ENCODE peak calls at places on chromosomes 1 and 21, in eight cellular contexts. One of them, this sample, is unnamed.

GRCh38 chr21:34983680-34984086 is 65.4 kb downstream of the RUNX1 start:
- DNase-seq in fibroblast of lung: peak; percentile 43
- DNase-seq in tibial artery: no peak
- DNase-seq in Peyer's patch: no peak
- DNase-seq in cardiac muscle cell: no peak
- DNase-seq in GM23338: no peak
- DNase-seq in dorsolateral prefrontal cortex: no peak
- DNase-seq in right atrium auricular region: no peak
- DNase-seq in this sample: no peak

GRCh38 chr1:92085727-92086126 is 5.6 kb downstream of the BTBD8 start:
- DNase-seq in tibial artery: no peak
- DNase-seq in GM23338: peak; percentile 30
- DNase-seq in Peyer's patch: no peak
- DNase-seq in fibroblast of lung: peak; percentile 4
- DNase-seq in cardiac muscle cell: peak; percentile 9
- DNase-seq in right atrium auricular region: no peak
- DNase-seq in dorsolateral prefrontal cortex: no peak
- DNase-seq in this sample: no peak

GRCh38 chr1:116737020-116737854 is 17.0 kb upstream of the CD2 start:
- DNase-seq in tibial artery: no peak
- DNase-seq in cardiac muscle cell: peak; percentile 76
- DNase-seq in fibroblast of lung: peak; percentile 50
- DNase-seq in right atrium auricular region: peak; percentile 66
- DNase-seq in GM23338: peak; percentile 78
- DNase-seq in dorsolateral prefrontal cortex: peak; percentile 49
- DNase-seq in Peyer's patch: peak; percentile 86
- DNase-seq in this sample: peak; percentile 18

GRCh38 chr1:42765271-42765670 is 1.6 kb downstream of the P3H1 start:
- DNase-seq in right atrium auricular region: no peak
- DNase-seq in tibial artery: no peak
- DNase-seq in dorsolateral prefrontal cortex: no peak
- DNase-seq in GM23338: no peak
- DNase-seq in cardiac muscle cell: peak; percentile 27
- DNase-seq in fibroblast of lung: no peak
- DNase-seq in Peyer's patch: no peak
- DNase-seq in this sample: no peak

GRCh38 chr1:52551476-52552235 is 1.2 kb downstream of the TUT4 start:
- DNase-seq in Peyer's patch: peak; percentile 64
- DNase-seq in GM23338: peak; percentile 39
- DNase-seq in cardiac muscle cell: peak; percentile 50
- DNase-seq in tibial artery: no peak
- DNase-seq in right atrium auricular region: no peak
- DNase-seq in fibroblast of lung: peak; percentile 71
- DNase-seq in dorsolateral prefrontal cortex: peak; percentile 21
- DNase-seq in this sample: no peak

GRCh38 chr1:35708179-35708891 is 10.3 kb downstream of the C1orf216 start:
- DNase-seq in GM23338: peak; percentile 69
- DNase-seq in Peyer's patch: no peak
- DNase-seq in cardiac muscle cell: peak; percentile 11
- DNase-seq in tibial artery: no peak
- DNase-seq in right atrium auricular region: no peak
- DNase-seq in fibroblast of lung: no peak
- DNase-seq in dorsolateral prefrontal cortex: peak; percentile 39
- DNase-seq in this sample: no peak

GRCh38 chr1:229381234-229381633 is 38.4 kb upstream of the CCSAP start:
- DNase-seq in cardiac muscle cell: no peak
- DNase-seq in GM23338: peak; percentile 71
- DNase-seq in tibial artery: peak; percentile 34
- DNase-seq in right atrium auricular region: no peak
- DNase-seq in dorsolateral prefrontal cortex: no peak
- DNase-seq in fibroblast of lung: no peak
- DNase-seq in Peyer's patch: no peak
- DNase-seq in this sample: no peak

GRCh38 chr1:244599937-244600350 is 53.0 kb upstream of the DESI2 start:
- DNase-seq in fibroblast of lung: peak; percentile 97
- DNase-seq in Peyer's patch: peak; percentile 66
- DNase-seq in right atrium auricular region: no peak
- DNase-seq in GM23338: no peak
- DNase-seq in tibial artery: no peak
- DNase-seq in cardiac muscle cell: peak; percentile 94
- DNase-seq in dorsolateral prefrontal cortex: no peak
- DNase-seq in this sample: peak; percentile 89

GRCh38 chr1:107786214-107786842 is 178.7 kb downstream of the VAV3 start:
- DNase-seq in cardiac muscle cell: no peak
- DNase-seq in tibial artery: no peak
- DNase-seq in right atrium auricular region: no peak
- DNase-seq in fibroblast of lung: no peak
- DNase-seq in Peyer's patch: no peak
- DNase-seq in dorsolateral prefrontal cortex: no peak
- DNase-seq in GM23338: no peak
- DNase-seq in this sample: no peak

GRCh38 chr1:107787299-107787698 is 177.7 kb downstream of the VAV3 start:
- DNase-seq in dorsolateral prefrontal cortex: no peak
- DNase-seq in GM23338: peak; percentile 69
- DNase-seq in right atrium auricular region: no peak
- DNase-seq in Peyer's patch: peak; percentile 64
- DNase-seq in cardiac muscle cell: no peak
- DNase-seq in fibroblast of lung: no peak
- DNase-seq in tibial artery: no peak
- DNase-seq in this sample: no peak

GRCh38 chr1:107785506-107786213 is 179.3 kb downstream of the VAV3 start:
- DNase-seq in tibial artery: no peak
- DNase-seq in right atrium auricular region: no peak
- DNase-seq in Peyer's patch: no peak
- DNase-seq in fibroblast of lung: no peak
- DNase-seq in cardiac muscle cell: no peak
- DNase-seq in GM23338: no peak
- DNase-seq in dorsolateral prefrontal cortex: no peak
- DNase-seq in this sample: no peak

GRCh38 chr1:107789817-107790609 is 175.0 kb downstream of the VAV3 start:
- DNase-seq in GM23338: no peak
- DNase-seq in dorsolateral prefrontal cortex: no peak
- DNase-seq in right atrium auricular region: no peak
- DNase-seq in cardiac muscle cell: no peak
- DNase-seq in fibroblast of lung: no peak
- DNase-seq in Peyer's patch: no peak
- DNase-seq in tibial artery: no peak
- DNase-seq in this sample: no peak

GRCh38 chr1:107788189-107788588 is 176.8 kb downstream of the VAV3 start:
- DNase-seq in Peyer's patch: no peak
- DNase-seq in cardiac muscle cell: no peak
- DNase-seq in dorsolateral prefrontal cortex: no peak
- DNase-seq in right atrium auricular region: no peak
- DNase-seq in GM23338: no peak
- DNase-seq in fibroblast of lung: no peak
- DNase-seq in tibial artery: no peak
- DNase-seq in this sample: no peak
- H3K27ac ChIP-seq in Peyer's patch: no peak overlapping the region
- H3K27ac ChIP-seq in cardiac muscle cell: no peak overlapping the region
- H3K27ac ChIP-seq in dorsolateral prefrontal cortex: no peak overlapping the region
- H3K27ac ChIP-seq in right atrium auricular region: no peak overlapping the region
- H3K27ac ChIP-seq in GM23338: no peak overlapping the region
- H3K27ac ChIP-seq in fibroblast of lung: no peak overlapping the region
- H3K27ac ChIP-seq in tibial artery: no peak overlapping the region
- H3K27ac ChIP-seq in this sample: no peak overlapping the region

GRCh38 chr1:248695451-248696132 is 7.0 kb downstream of the OR14I1 start:
- DNase-seq in dorsolateral prefrontal cortex: no peak
- DNase-seq in tibial artery: no peak
- DNase-seq in right atrium auricular region: no peak
- DNase-seq in Peyer's patch: no peak
- DNase-seq in GM23338: no peak
- DNase-seq in cardiac muscle cell: no peak
- DNase-seq in fibroblast of lung: no peak
- DNase-seq in this sample: no peak

GRCh38 chr1:248696775-248697174 is 5.8 kb downstream of the OR14I1 start:
- DNase-seq in Peyer's patch: no peak
- DNase-seq in right atrium auricular region: no peak
- DNase-seq in fibroblast of lung: no peak
- DNase-seq in dorsolateral prefrontal cortex: no peak
- DNase-seq in cardiac muscle cell: no peak
- DNase-seq in tibial artery: no peak
- DNase-seq in GM23338: no peak
- DNase-seq in this sample: no peak

GRCh38 chr1:248699099-248699498 is 3.5 kb downstream of the OR14I1 start:
- DNase-seq in cardiac muscle cell: no peak
- DNase-seq in fibroblast of lung: no peak
- DNase-seq in Peyer's patch: no peak
- DNase-seq in tibial artery: no peak
- DNase-seq in right atrium auricular region: no peak
- DNase-seq in dorsolateral prefrontal cortex: no peak
- DNase-seq in GM23338: no peak
- DNase-seq in this sample: no peak

GRCh38 chr1:248697907-248698306 is 4.7 kb downstream of the OR14I1 start:
- DNase-seq in Peyer's patch: peak; percentile 52
- DNase-seq in tibial artery: no peak
- DNase-seq in dorsolateral prefrontal cortex: no peak
- DNase-seq in fibroblast of lung: no peak
- DNase-seq in GM23338: no peak
- DNase-seq in right atrium auricular region: no peak
- DNase-seq in cardiac muscle cell: no peak
- DNase-seq in this sample: no peak

DNA sequence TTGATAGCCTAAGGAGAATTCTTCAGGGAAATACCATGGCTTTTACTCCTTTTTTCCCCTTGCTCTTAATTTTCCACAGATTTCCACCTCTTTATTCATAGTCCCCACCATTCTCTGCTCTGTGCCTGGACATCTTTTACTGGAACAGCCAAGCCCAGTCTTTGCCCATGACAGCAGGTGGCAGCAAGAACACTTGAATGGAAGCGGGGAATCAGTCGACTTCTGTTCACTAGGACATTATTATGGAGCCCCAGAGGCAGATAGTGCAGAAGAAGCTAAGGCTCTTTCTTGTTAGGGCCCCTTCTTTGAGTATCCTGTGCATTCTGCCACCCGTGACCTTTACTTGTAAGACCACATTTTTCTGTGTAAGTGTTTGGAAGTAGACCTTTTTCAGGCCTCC is 6.3 kb downstream of the OR14I1 start:
- DNase-seq in Peyer's patch: peak; percentile 65
- DNase-seq in tibial artery: no peak
- DNase-seq in dorsolateral prefrontal cortex: no peak
- DNase-seq in fibroblast of lung: no peak
- DNase-seq in right atrium auricular region: no peak
- DNase-seq in cardiac muscle cell: no peak
- DNase-seq in GM23338: no peak
- DNase-seq in this sample: no peak
- TF ChIP-seq CTCF in Peyer's patch: peak; percentile 62
- TF ChIP-seq CTCF in tibial artery: no peak
- TF ChIP-seq CTCF in dorsolateral prefrontal cortex: no peak
- TF ChIP-seq CTCF in fibroblast of lung: no peak
- TF ChIP-seq CTCF in right atrium auricular region: no peak
- TF ChIP-seq CTCF in cardiac muscle cell: no peak
- TF ChIP-seq CTCF in GM23338: no peak
- TF ChIP-seq CTCF in this sample: peak; percentile 54

DNA sequence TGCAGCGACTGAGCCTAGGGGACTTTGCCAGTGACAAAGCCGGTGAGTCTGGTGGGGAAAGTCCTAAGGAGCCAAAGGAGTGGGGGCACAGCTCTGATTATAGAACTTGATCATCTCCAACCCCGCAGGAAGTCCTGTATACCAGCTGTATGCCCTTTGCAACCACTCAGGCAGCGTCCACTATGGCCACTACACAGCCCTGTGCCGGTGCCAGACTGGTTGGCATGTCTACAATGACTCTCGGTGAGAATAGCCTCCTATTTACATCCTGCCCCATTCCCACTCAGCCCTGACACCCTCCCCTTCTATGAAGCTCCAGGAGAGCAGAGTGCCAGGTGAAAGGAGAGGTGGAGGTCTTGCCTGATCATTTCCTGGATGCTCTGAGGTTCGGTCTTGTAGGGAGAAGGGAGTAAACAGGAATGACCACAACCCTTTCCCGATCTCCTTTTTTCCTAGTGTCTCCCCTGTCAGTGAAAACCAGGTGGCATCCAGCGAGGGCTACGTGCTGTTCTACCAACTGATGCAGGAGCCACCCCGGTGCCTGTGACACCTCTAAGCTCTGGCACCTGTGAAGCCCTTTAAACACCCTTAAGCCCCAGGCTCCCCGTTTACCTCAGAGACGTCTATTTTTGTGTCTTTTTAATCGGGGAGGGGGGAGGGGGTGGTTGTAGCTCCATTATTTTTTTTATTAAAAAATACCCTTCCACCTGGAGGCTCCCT is 1.2 kb upstream of the PPOX start:
- DNase-seq in cardiac muscle cell: no peak
- DNase-seq in tibial artery: no peak
- DNase-seq in fibroblast of lung: no peak
- DNase-seq in right atrium auricular region: no peak
- DNase-seq in GM23338: peak; percentile 9
- DNase-seq in Peyer's patch: no peak
- DNase-seq in dorsolateral prefrontal cortex: no peak
- DNase-seq in this sample: no peak
- H3K4me3 ChIP-seq in cardiac muscle cell: peak overlapping the region; percentile 60
- H3K4me3 ChIP-seq in tibial artery: peak overlapping the region; percentile 82
- H3K4me3 ChIP-seq in fibroblast of lung: peak overlapping the region; percentile 55
- H3K4me3 ChIP-seq in right atrium auricular region: peak overlapping the region; percentile 90
- H3K4me3 ChIP-seq in GM23338: peak overlapping the region; percentile 80
- H3K4me3 ChIP-seq in Peyer's patch: peak overlapping the region; percentile 81
- H3K4me3 ChIP-seq in dorsolateral prefrontal cortex: peak overlapping the region; percentile 95
- H3K4me3 ChIP-seq in this sample: peak overlapping the region; percentile 88

GRCh38 chr1:38009841-38010180 is 2.7 kb upstream of the UTP11 start:
- DNase-seq in right atrium auricular region: no peak
- DNase-seq in fibroblast of lung: no peak
- DNase-seq in Peyer's patch: peak; percentile 37
- DNase-seq in GM23338: no peak
- DNase-seq in cardiac muscle cell: no peak
- DNase-seq in dorsolateral prefrontal cortex: no peak
- DNase-seq in tibial artery: no peak
- DNase-seq in this sample: no peak

GRCh38 chr1:38014724-38015424 is 2.3 kb downstream of the UTP11 start:
- DNase-seq in Peyer's patch: no peak
- DNase-seq in cardiac muscle cell: no peak
- DNase-seq in dorsolateral prefrontal cortex: no peak
- DNase-seq in GM23338: no peak
- DNase-seq in tibial artery: no peak
- DNase-seq in right atrium auricular region: no peak
- DNase-seq in fibroblast of lung: no peak
- DNase-seq in this sample: no peak

GRCh38 chr1:38015978-38016640 is 3.6 kb downstream of the UTP11 start:
- DNase-seq in Peyer's patch: no peak
- DNase-seq in fibroblast of lung: peak; percentile 44
- DNase-seq in tibial artery: no peak
- DNase-seq in cardiac muscle cell: peak; percentile 82
- DNase-seq in GM23338: no peak
- DNase-seq in right atrium auricular region: no peak
- DNase-seq in dorsolateral prefrontal cortex: no peak
- DNase-seq in this sample: no peak

GRCh38 chr1:38013027-38013588 is 574 bp downstream of the UTP11 start:
- DNase-seq in dorsolateral prefrontal cortex: no peak
- DNase-seq in tibial artery: no peak
- DNase-seq in fibroblast of lung: peak; percentile 80
- DNase-seq in GM23338: peak; percentile 64
- DNase-seq in Peyer's patch: no peak
- DNase-seq in cardiac muscle cell: peak; percentile 76
- DNase-seq in right atrium auricular region: no peak
- DNase-seq in this sample: no peak

DNA sequence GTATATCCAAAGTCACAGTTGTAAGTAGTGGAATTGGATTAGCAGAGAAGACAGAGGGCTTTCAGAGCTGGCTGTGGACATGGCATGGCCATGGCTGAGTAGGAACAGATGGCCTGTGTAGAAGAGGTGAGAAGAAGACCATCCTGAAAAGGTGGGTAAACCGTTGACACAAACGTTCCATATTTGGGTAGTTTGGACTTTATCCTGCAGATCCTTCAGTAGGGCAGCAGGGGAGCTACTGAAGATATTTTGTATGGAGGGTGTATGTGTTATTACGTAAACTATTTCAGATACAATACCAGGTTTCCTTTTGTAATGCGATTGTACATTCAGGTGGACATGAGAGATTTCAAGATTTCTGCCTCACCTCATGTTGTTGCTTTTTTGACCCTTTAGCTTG is 1.6 kb downstream of the UTP11 start:
- DNase-seq in tibial artery: no peak
- DNase-seq in dorsolateral prefrontal cortex: no peak
- DNase-seq in cardiac muscle cell: peak; percentile 27
- DNase-seq in right atrium auricular region: no peak
- DNase-seq in GM23338: no peak
- DNase-seq in Peyer's patch: no peak
- DNase-seq in fibroblast of lung: no peak
- DNase-seq in this sample: no peak
- H3K27ac ChIP-seq in tibial artery: no peak overlapping the region
- H3K27ac ChIP-seq in dorsolateral prefrontal cortex: no peak overlapping the region
- H3K27ac ChIP-seq in cardiac muscle cell: no peak overlapping the region
- H3K27ac ChIP-seq in right atrium auricular region: no peak overlapping the region
- H3K27ac ChIP-seq in GM23338: peak overlapping the region; percentile 24
- H3K27ac ChIP-seq in Peyer's patch: no peak overlapping the region
- H3K27ac ChIP-seq in fibroblast of lung: no peak overlapping the region
- H3K27ac ChIP-seq in this sample: peak overlapping the region; percentile 23